ENCODE peak calls at places on chromosomes 1 and 21, in four cellular contexts. C is NCI-H1105; O is pons; E is activated CD4-positive, alpha-beta T cell treated with anti-CD3 and anti-CD28 coated beads, Interleukin-2, amount 10 ng/mL, durations not matched to agents 7 days and 5 days. Q is an unnamed sample.
A peak's percentile ranks its signal among the peaks of the same experiment; 100 is the strongest.

GRCh38 chr1:54474500-54475235 is 68.5 kb upstream of the SSBP3 start:
- DNase-seq in C (peak; percentile 65), O (no peak), E (peak; percentile 21), Q (no peak)

GRCh38 chr1:163974120-163974519 is 584.9 kb upstream of the PBX1 start:
- DNase-seq in C (no peak), O (no peak), E (no peak), Q (no peak)

GRCh38 chr1:119367332-119368124 is 1.1 kb upstream of the HAO2 start:
- DNase-seq in C (peak; percentile 6), O (peak; percentile 45), E (no peak), Q (no peak)

GRCh38 chr1:176552217-176552974 is 89.4 kb downstream of the PAPPA2 start:
- DNase-seq in C (no peak), O (no peak), E (no peak), Q (no peak)

GRCh38 chr1:229227298-229227919 is 43.5 kb upstream of the RAB4A start:
- DNase-seq in C (peak; percentile 47), O (peak; percentile 91), E (peak; percentile 85), Q (no peak)

GRCh38 chr1:98898901-98899300 is 105.8 kb downstream of the PLPPR5 start:
- DNase-seq in C (no peak), O (no peak), E (no peak), Q (peak; percentile 60)

GRCh38 chr21:16534408-16535099 is 804.8 kb downstream of the USP25 start:
- DNase-seq in C (peak; percentile 79), O (peak; percentile 89), E (no peak), Q (no peak)

GRCh38 chr1:228737613-228738012 is 2.3 kb downstream of the RHOU start:
- DNase-seq in C (no peak), O (peak; percentile 20), E (no peak), Q (no peak)

GRCh38 chr1:7278827-7279752 is 492.0 kb upstream of the VAMP3 start:
- DNase-seq in C (no peak), O (no peak), E (no peak), Q (no peak)

GRCh38 chr21:44965251-44966022 is 25.6 kb downstream of the SLX9 start:
- DNase-seq in C (no peak), O (no peak), E (no peak), Q (no peak)

GRCh38 chr1:53511933-53512806 is 53.0 kb downstream of the DMRTB1 start:
- DNase-seq in C (no peak), O (peak; percentile 5), E (no peak), Q (no peak)

GRCh38 chr1:111463029-111463683 is 10.6 kb upstream of the C1orf162 start:
- DNase-seq in C (no peak), O (no peak), E (no peak), Q (no peak)

GRCh38 chr21:29104239-29104708 is 26.2 kb upstream of the MAP3K7CL start:
- DNase-seq in C (no peak), O (no peak), E (no peak), Q (no peak)

GRCh38 chr21:25838809-25839208 is 104.0 kb downstream of the GABPA start:
- DNase-seq in C (no peak), O (no peak), E (no peak), Q (no peak)

GRCh38 chr1:150650193-150650592 is 20.8 kb upstream of the ENSA start:
- DNase-seq in C (no peak), O (no peak), E (no peak), Q (no peak)

Q was measured in retinal pigment epithelial cell.